ENCODE peak calls at places on chromosomes 2 and 18, in six cellular contexts. One of them, this sample, is unnamed.
A peak's percentile ranks its signal among the peaks of the same experiment; 100 is the strongest.

GRCh38 chr2:191155608-191156071 is 4.8 kb upstream of the STAT4 start:
- DNase-seq in body of pancreas: no peak
- DNase-seq in left ventricle myocardium inferior: no peak
- DNase-seq in lung: no peak
- DNase-seq in tibial artery: no peak
- DNase-seq in H1: no peak
- DNase-seq in this sample: no peak

GRCh38 chr18:79378416-79379250 is 17.1 kb upstream of the NFATC1 start:
- DNase-seq in body of pancreas: peak; percentile 74
- DNase-seq in left ventricle myocardium inferior: peak; percentile 79
- DNase-seq in lung: peak; percentile 80
- DNase-seq in tibial artery: peak; percentile 87
- DNase-seq in H1: peak; percentile 66
- DNase-seq in this sample: peak; percentile 87

GRCh38 chr2:233974530-233975071 is 57.4 kb downstream of the TRPM8 start:
- DNase-seq in body of pancreas: peak; percentile 62
- DNase-seq in left ventricle myocardium inferior: no peak
- DNase-seq in lung: peak; percentile 49
- DNase-seq in tibial artery: no peak
- DNase-seq in H1: peak; percentile 19
- DNase-seq in this sample: no peak

GRCh38 chr2:13114391-13114790 is 397.7 kb downstream of the TRIB2 start:
- DNase-seq in body of pancreas: peak; percentile 56
- DNase-seq in left ventricle myocardium inferior: no peak
- DNase-seq in lung: no peak
- DNase-seq in tibial artery: no peak
- DNase-seq in H1: no peak
- DNase-seq in this sample: peak; percentile 60

GRCh38 chr2:217489145-217489960 is 513.4 kb downstream of the TNS1 start:
- DNase-seq in body of pancreas: no peak
- DNase-seq in left ventricle myocardium inferior: no peak
- DNase-seq in lung: no peak
- DNase-seq in tibial artery: no peak
- DNase-seq in H1: no peak
- DNase-seq in this sample: peak; percentile 20

GRCh38 chr18:45069542-45069941 is 388.9 kb downstream of the SETBP1 start:
- DNase-seq in body of pancreas: no peak
- DNase-seq in left ventricle myocardium inferior: no peak
- DNase-seq in lung: no peak
- DNase-seq in tibial artery: no peak
- DNase-seq in H1: no peak
- DNase-seq in this sample: no peak

GRCh38 chr2:85401844-85402243 is 8.3 kb downstream of the CAPG start:
- DNase-seq in body of pancreas: no peak
- DNase-seq in left ventricle myocardium inferior: no peak
- DNase-seq in lung: no peak
- DNase-seq in tibial artery: no peak
- DNase-seq in H1: no peak
- DNase-seq in this sample: no peak

GRCh38 chr2:67583185-67583584 is 186.1 kb downstream of the ETAA1 start:
- DNase-seq in body of pancreas: no peak
- DNase-seq in left ventricle myocardium inferior: no peak
- DNase-seq in lung: no peak
- DNase-seq in tibial artery: no peak
- DNase-seq in H1: no peak
- DNase-seq in this sample: no peak

GRCh38 chr18:47422524-47422923 is 171.1 kb upstream of the SKOR2 start:
- DNase-seq in body of pancreas: no peak
- DNase-seq in left ventricle myocardium inferior: no peak
- DNase-seq in lung: no peak
- DNase-seq in tibial artery: no peak
- DNase-seq in H1: no peak
- DNase-seq in this sample: no peak

GRCh38 chr2:37688771-37689468 is 17.5 kb upstream of the CDC42EP3 start:
- DNase-seq in body of pancreas: no peak
- DNase-seq in left ventricle myocardium inferior: no peak
- DNase-seq in lung: no peak
- DNase-seq in tibial artery: no peak
- DNase-seq in H1: no peak
- DNase-seq in this sample: no peak

GRCh38 chr2:47357475-47357874 is 45.5 kb upstream of the MSH2 start:
- DNase-seq in body of pancreas: no peak
- DNase-seq in left ventricle myocardium inferior: no peak
- DNase-seq in lung: no peak
- DNase-seq in tibial artery: no peak
- DNase-seq in H1: no peak
- DNase-seq in this sample: peak; percentile 76

GRCh38 chr2:148999451-148999891 is 39.0 kb upstream of the LYPD6B start:
- DNase-seq in body of pancreas: no peak
- DNase-seq in left ventricle myocardium inferior: no peak
- DNase-seq in lung: no peak
- DNase-seq in tibial artery: no peak
- DNase-seq in H1: no peak
- DNase-seq in this sample: no peak

GRCh38 chr2:60710707-60711106 is 45.4 kb upstream of the PAPOLG start:
- DNase-seq in body of pancreas: no peak
- DNase-seq in left ventricle myocardium inferior: peak; percentile 16
- DNase-seq in lung: no peak
- DNase-seq in tibial artery: peak; percentile 72
- DNase-seq in H1: no peak
- DNase-seq in this sample: peak; percentile 22

GRCh38 chr2:9657731-9658130 is 26.9 kb upstream of the YWHAQ start:
- DNase-seq in body of pancreas: no peak
- DNase-seq in left ventricle myocardium inferior: no peak
- DNase-seq in lung: no peak
- DNase-seq in tibial artery: no peak
- DNase-seq in H1: no peak
- DNase-seq in this sample: no peak

GRCh38 chr2:9658972-9659371 is 28.2 kb upstream of the YWHAQ start:
- DNase-seq in body of pancreas: no peak
- DNase-seq in left ventricle myocardium inferior: no peak
- DNase-seq in lung: no peak
- DNase-seq in tibial artery: no peak
- DNase-seq in H1: no peak
- DNase-seq in this sample: no peak

GRCh38 chr2:9657083-9657482 is 26.3 kb upstream of the YWHAQ start:
- DNase-seq in body of pancreas: no peak
- DNase-seq in left ventricle myocardium inferior: no peak
- DNase-seq in lung: no peak
- DNase-seq in tibial artery: no peak
- DNase-seq in H1: no peak
- DNase-seq in this sample: no peak

GRCh38 chr2:9660781-9661180 is 30.0 kb upstream of the YWHAQ start:
- DNase-seq in body of pancreas: no peak
- DNase-seq in left ventricle myocardium inferior: no peak
- DNase-seq in lung: no peak
- DNase-seq in tibial artery: no peak
- DNase-seq in H1: no peak
- DNase-seq in this sample: no peak

DNA sequence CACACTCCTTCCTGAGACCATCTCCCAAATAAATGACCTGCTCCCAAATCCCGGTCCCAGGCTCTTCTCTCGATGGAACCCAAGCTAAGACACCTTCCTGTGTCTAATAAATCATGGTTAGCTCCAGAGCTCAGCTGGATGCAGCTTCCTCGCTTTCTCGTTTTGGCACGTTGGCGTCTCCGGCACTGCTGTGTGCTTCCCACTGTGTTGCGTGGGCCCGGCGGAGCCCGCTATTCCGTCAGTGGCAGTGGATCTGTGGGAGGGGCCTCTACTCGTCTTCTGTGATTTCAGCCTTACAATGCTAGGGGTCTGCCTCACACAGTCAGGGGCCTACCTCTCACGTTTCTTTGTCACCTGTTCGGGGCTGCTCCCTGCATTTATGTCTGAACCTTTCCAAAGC is 29.4 kb upstream of the YWHAQ start:
- DNase-seq in body of pancreas: no peak
- DNase-seq in left ventricle myocardium inferior: no peak
- DNase-seq in lung: no peak
- DNase-seq in tibial artery: no peak
- DNase-seq in H1: no peak
- DNase-seq in this sample: no peak
- H3K4me1 ChIP-seq in body of pancreas: peaks cover 6% of the 10 kb centered on the region
- H3K4me1 ChIP-seq in left ventricle myocardium inferior: peaks cover 6% of the 10 kb centered on the region
- H3K4me1 ChIP-seq in lung: no peaks in the 10 kb centered on the region
- H3K4me1 ChIP-seq in tibial artery: no peaks in the 10 kb centered on the region
- H3K4me1 ChIP-seq in H1: no peaks in the 10 kb centered on the region
- H3K4me1 ChIP-seq in this sample: no peaks in the 10 kb centered on the region

GRCh38 chr2:176687944-176688343 is 418.7 kb downstream of the MTX2 start:
- DNase-seq in body of pancreas: no peak
- DNase-seq in left ventricle myocardium inferior: no peak
- DNase-seq in lung: no peak
- DNase-seq in tibial artery: no peak
- DNase-seq in H1: no peak
- DNase-seq in this sample: no peak
- TF ChIP-seq CTCF in body of pancreas: no peak
- TF ChIP-seq CTCF in left ventricle myocardium inferior: no peak
- TF ChIP-seq CTCF in lung: no peak
- TF ChIP-seq CTCF in tibial artery: no peak
- TF ChIP-seq CTCF in H1: no peak
- TF ChIP-seq CTCF in this sample: no peak

DNA sequence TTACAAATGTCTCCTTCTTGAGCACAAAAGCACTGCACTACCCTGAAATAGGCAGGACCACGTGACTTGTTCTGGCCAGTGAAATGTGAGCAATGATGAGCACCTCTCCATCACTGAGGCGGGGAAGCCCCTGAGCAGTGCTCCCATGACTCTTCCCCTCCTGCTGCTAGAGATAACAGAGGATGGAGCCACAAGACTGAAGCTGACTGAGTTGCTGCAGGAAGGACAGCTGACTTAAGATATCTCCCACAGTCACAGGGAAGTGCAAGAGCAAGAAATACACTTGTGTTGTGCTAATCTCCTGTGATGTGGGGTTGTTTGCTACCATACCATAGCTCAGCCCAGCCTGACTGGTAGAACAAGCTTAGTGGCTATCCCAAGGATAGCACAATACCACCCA is 38.7 kb downstream of the STK39 start:
- DNase-seq in body of pancreas: no peak
- DNase-seq in left ventricle myocardium inferior: no peak
- DNase-seq in lung: no peak
- DNase-seq in tibial artery: no peak
- DNase-seq in H1: no peak
- DNase-seq in this sample: no peak
- H3K9me3 ChIP-seq in body of pancreas: no peaks in the 10 kb centered on the region
- H3K9me3 ChIP-seq in left ventricle myocardium inferior: no peaks in the 10 kb centered on the region
- H3K9me3 ChIP-seq in lung: no peaks in the 10 kb centered on the region
- H3K9me3 ChIP-seq in tibial artery: no peaks in the 10 kb centered on the region
- H3K9me3 ChIP-seq in H1: no peaks in the 10 kb centered on the region
- H3K9me3 ChIP-seq in this sample: no peaks in the 10 kb centered on the region

DNA sequence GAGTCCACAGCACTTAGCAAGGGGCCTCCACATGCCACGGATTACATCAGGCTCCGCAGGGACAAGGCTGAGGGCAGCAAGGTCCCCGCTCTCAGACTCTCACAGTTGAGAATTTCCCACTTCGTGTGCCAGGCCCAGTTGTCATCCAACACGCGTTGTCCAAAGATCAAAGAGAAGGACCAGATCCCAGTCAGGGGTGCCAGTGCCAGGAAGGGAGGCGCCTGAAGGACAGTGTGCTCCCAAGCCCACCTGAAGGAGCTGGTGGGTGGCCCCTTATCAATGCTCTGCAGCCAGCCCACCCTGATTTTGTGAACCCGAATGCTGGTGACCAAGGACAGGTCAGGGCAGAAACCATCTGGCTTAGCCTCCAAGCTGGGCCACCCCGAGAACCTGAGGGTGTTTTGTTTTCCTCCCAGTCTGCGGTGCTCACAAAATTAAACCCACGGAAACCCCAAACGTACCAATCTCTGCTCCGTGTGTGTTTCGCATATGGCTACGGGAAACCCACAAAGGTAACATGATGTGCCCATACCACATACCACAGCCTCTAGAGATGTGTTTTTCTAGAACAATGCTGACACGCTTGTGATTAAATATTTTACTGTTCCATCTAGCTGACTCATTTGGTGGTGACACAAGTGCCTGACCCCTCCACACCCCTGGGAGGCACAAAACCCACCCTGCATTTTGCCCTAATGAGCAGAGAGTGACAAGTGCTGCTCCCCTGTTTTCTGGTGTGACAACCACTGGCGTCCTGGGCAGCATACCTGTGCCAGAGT is 24.5 kb downstream of the CRACDL start:
- DNase-seq in body of pancreas: no peak
- DNase-seq in left ventricle myocardium inferior: no peak
- DNase-seq in lung: peak; percentile 26
- DNase-seq in tibial artery: peak; percentile 16
- DNase-seq in H1: no peak
- DNase-seq in this sample: peak; percentile 7
- H3K4me1 ChIP-seq in body of pancreas: peaks cover 65% of the 10 kb centered on the region
- H3K4me1 ChIP-seq in left ventricle myocardium inferior: peaks cover 19% of the 10 kb centered on the region
- H3K4me1 ChIP-seq in lung: peaks cover 12% of the 10 kb centered on the region
- H3K4me1 ChIP-seq in tibial artery: peaks cover 14% of the 10 kb centered on the region
- H3K4me1 ChIP-seq in H1: no peaks in the 10 kb centered on the region
- H3K4me1 ChIP-seq in this sample: peaks cover 7% of the 10 kb centered on the region

GRCh38 chr18:26181343-26181826 is 44.9 kb upstream of the TAF4B start:
- DNase-seq in body of pancreas: no peak
- DNase-seq in left ventricle myocardium inferior: no peak
- DNase-seq in lung: no peak
- DNase-seq in tibial artery: no peak
- DNase-seq in H1: no peak
- DNase-seq in this sample: no peak

GRCh38 chr18:26190506-26190905 is 35.7 kb upstream of the TAF4B start:
- DNase-seq in body of pancreas: no peak
- DNase-seq in left ventricle myocardium inferior: no peak
- DNase-seq in lung: no peak
- DNase-seq in tibial artery: no peak
- DNase-seq in H1: no peak
- DNase-seq in this sample: no peak

GRCh38 chr18:26185267-26185666 is 41.0 kb upstream of the TAF4B start:
- DNase-seq in body of pancreas: no peak
- DNase-seq in left ventricle myocardium inferior: no peak
- DNase-seq in lung: no peak
- DNase-seq in tibial artery: no peak
- DNase-seq in H1: no peak
- DNase-seq in this sample: no peak
- TF ChIP-seq CTCF in body of pancreas: no peak
- TF ChIP-seq CTCF in left ventricle myocardium inferior: peak; percentile 22
- TF ChIP-seq CTCF in lung: no peak
- TF ChIP-seq CTCF in tibial artery: no peak
- TF ChIP-seq CTCF in H1: no peak
- TF ChIP-seq CTCF in this sample: no peak

GRCh38 chr18:55695091-55695490 is 107.1 kb upstream of the TCF4 start:
- DNase-seq in body of pancreas: no peak
- DNase-seq in left ventricle myocardium inferior: no peak
- DNase-seq in lung: no peak
- DNase-seq in tibial artery: no peak
- DNase-seq in H1: no peak
- DNase-seq in this sample: no peak

GRCh38 chr18:55699233-55699765 is 111.3 kb upstream of the TCF4 start:
- DNase-seq in body of pancreas: no peak
- DNase-seq in left ventricle myocardium inferior: no peak
- DNase-seq in lung: no peak
- DNase-seq in tibial artery: no peak
- DNase-seq in H1: no peak
- DNase-seq in this sample: no peak

GRCh38 chr18:55694291-55694690 is 106.3 kb upstream of the TCF4 start:
- DNase-seq in body of pancreas: no peak
- DNase-seq in left ventricle myocardium inferior: no peak
- DNase-seq in lung: no peak
- DNase-seq in tibial artery: no peak
- DNase-seq in H1: no peak
- DNase-seq in this sample: no peak
- H3K9me3 ChIP-seq in body of pancreas: no peaks in the 10 kb centered on the region
- H3K9me3 ChIP-seq in left ventricle myocardium inferior: no peaks in the 10 kb centered on the region
- H3K9me3 ChIP-seq in lung: peaks cover 2% of the 10 kb centered on the region
- H3K9me3 ChIP-seq in tibial artery: no peaks in the 10 kb centered on the region
- H3K9me3 ChIP-seq in H1: no peaks in the 10 kb centered on the region
- H3K9me3 ChIP-seq in this sample: no peaks in the 10 kb centered on the region

This sample was measured in testis.